ENCODE peak calls at places on chromosomes 13 and 19, in four cellular contexts. One of them, this sample, is unnamed.

GRCh38 chr19:5271145-5271544 is 69.5 kb downstream of the PTPRS start:
- DNase-seq in HepG2: no peak
- DNase-seq in HCT116: no peak
- DNase-seq in K562: no peak
- DNase-seq in this sample: no peak

GRCh38 chr13:45564108-45564507 is 51.4 kb downstream of the ERICH6B start:
- DNase-seq in HepG2: peak; percentile 22
- DNase-seq in K562: no peak
- DNase-seq in HCT116: no peak
- DNase-seq in this sample: no peak

GRCh38 chr13:111174377-111174776 is 59.3 kb downstream of the ARHGEF7 start:
- DNase-seq in HepG2: no peak
- DNase-seq in K562: no peak
- DNase-seq in HCT116: no peak
- DNase-seq in this sample: no peak

GRCh38 chr13:114338959-114339358 is 24.7 kb downstream of the CHAMP1 start:
- DNase-seq in HepG2: no peak
- DNase-seq in K562: no peak
- DNase-seq in HCT116: no peak
- DNase-seq in this sample: no peak

GRCh38 chr13:64347662-64348061 is 2882.5 kb downstream of the PCDH9 start:
- DNase-seq in K562: no peak
- DNase-seq in HepG2: no peak
- DNase-seq in HCT116: no peak
- DNase-seq in this sample: no peak

GRCh38 chr19:7549749-7550148 is 14.2 kb downstream of the PNPLA6 start:
- DNase-seq in HepG2: no peak
- DNase-seq in HCT116: no peak
- DNase-seq in K562: no peak
- DNase-seq in this sample: no peak

GRCh38 chr19:38194061-38194701 is 29.8 kb downstream of the DPF1 start:
- DNase-seq in K562: no peak
- DNase-seq in HCT116: no peak
- DNase-seq in HepG2: peak; percentile 49
- DNase-seq in this sample: no peak

GRCh38 chr19:56091751-56092546 is 29.1 kb downstream of the ZNF787 start:
- DNase-seq in K562: no peak
- DNase-seq in HCT116: no peak
- DNase-seq in HepG2: no peak
- DNase-seq in this sample: no peak

GRCh38 chr19:31278555-31279435 is 70.4 kb downstream of the TSHZ3 start:
- DNase-seq in HCT116: no peak
- DNase-seq in K562: no peak
- DNase-seq in HepG2: no peak
- DNase-seq in this sample: no peak

GRCh38 chr13:95546919-95547318 is 5.6 kb upstream of the CLDN10 start:
- DNase-seq in HCT116: no peak
- DNase-seq in HepG2: no peak
- DNase-seq in K562: no peak
- DNase-seq in this sample: no peak

GRCh38 chr19:43332058-43332922 is 21.2 kb upstream of the CD177 start:
- DNase-seq in HCT116: no peak
- DNase-seq in HepG2: no peak
- DNase-seq in K562: no peak
- DNase-seq in this sample: no peak

GRCh38 chr13:90201198-90201597 is 1146.3 kb upstream of the MIR17HG start:
- DNase-seq in HepG2: no peak
- DNase-seq in HCT116: no peak
- DNase-seq in K562: no peak
- DNase-seq in this sample: no peak

GRCh38 chr19:13096968-13097330 is 5.7 kb downstream of the LYL1 start:
- DNase-seq in HCT116: no peak
- DNase-seq in K562: no peak
- DNase-seq in HepG2: no peak
- DNase-seq in this sample: no peak

GRCh38 chr13:113297370-113297871 is 382 bp downstream of the LAMP1 start:
- DNase-seq in K562: peak; percentile 59
- DNase-seq in HepG2: no peak
- DNase-seq in HCT116: no peak
- DNase-seq in this sample: no peak

GRCh38 chr13:97259787-97260641 is 37.9 kb downstream of the MBNL2 start:
- DNase-seq in HepG2: peak; percentile 77
- DNase-seq in HCT116: no peak
- DNase-seq in K562: peak; percentile 76
- DNase-seq in this sample: no peak

GRCh38 chr19:50669319-50670101 is 20.3 kb downstream of the C19orf81 start:
- DNase-seq in K562: peak; percentile 68
- DNase-seq in HCT116: no peak
- DNase-seq in HepG2: no peak
- DNase-seq in this sample: no peak

GRCh38 chr19:38975214-38975860 is at the start of gene FBXO17:
- DNase-seq in HCT116: no peak
- DNase-seq in HepG2: peak; percentile 47
- DNase-seq in K562: peak; percentile 91
- DNase-seq in this sample: peak; percentile 81

GRCh38 chr13:35850569-35850968 is 280.6 kb downstream of the DCLK1 start:
- DNase-seq in HCT116: no peak
- DNase-seq in K562: no peak
- DNase-seq in HepG2: no peak
- DNase-seq in this sample: no peak

GRCh38 chr13:31172535-31172934 is 10.8 kb upstream of the HSPH1 start:
- DNase-seq in HCT116: peak; percentile 31
- DNase-seq in HepG2: peak; percentile 94
- DNase-seq in K562: no peak
- DNase-seq in this sample: peak; percentile 64

GRCh38 chr13:21529102-21529893 is 70.2 kb upstream of the ZDHHC20 start:
- DNase-seq in HCT116: no peak
- DNase-seq in K562: no peak
- DNase-seq in HepG2: no peak
- DNase-seq in this sample: no peak

GRCh38 chr19:38793186-38793585 is 4.2 kb downstream of the LGALS7B start:
- DNase-seq in K562: no peak
- DNase-seq in HCT116: no peak
- DNase-seq in HepG2: no peak
- DNase-seq in this sample: no peak

GRCh38 chr19:2887391-2887914 is 13.3 kb upstream of the ZNF57 start:
- DNase-seq in K562: peak; percentile 47
- DNase-seq in HepG2: peak; percentile 76
- DNase-seq in HCT116: peak; percentile 64
- DNase-seq in this sample: peak; percentile 61

GRCh38 chr19:53365899-53366493 is 491 bp downstream of the ZNF525 start:
- DNase-seq in K562: no peak
- DNase-seq in HCT116: no peak
- DNase-seq in HepG2: peak; percentile 24
- DNase-seq in this sample: no peak

GRCh38 chr13:94233401-94233800 is 246.1 kb downstream of the DCT start:
- DNase-seq in K562: no peak
- DNase-seq in HCT116: no peak
- DNase-seq in HepG2: no peak
- DNase-seq in this sample: peak; percentile 22

GRCh38 chr13:23855360-23855759 is 33.8 kb downstream of the MIPEP start:
- DNase-seq in HepG2: no peak
- DNase-seq in K562: no peak
- DNase-seq in HCT116: no peak
- DNase-seq in this sample: no peak

GRCh38 chr19:18023596-18024212 is 15.7 kb downstream of the ARRDC2 start:
- DNase-seq in HCT116: no peak
- DNase-seq in HepG2: no peak
- DNase-seq in K562: peak; percentile 51
- DNase-seq in this sample: no peak

GRCh38 chr19:38394488-38394887 is 6.0 kb downstream of the SPRED3 start:
- DNase-seq in K562: no peak
- DNase-seq in HepG2: peak; percentile 56
- DNase-seq in HCT116: no peak
- DNase-seq in this sample: no peak

GRCh38 chr13:42745655-42746054 is 35.7 kb upstream of the FAM216B start:
- DNase-seq in HCT116: no peak
- DNase-seq in HepG2: no peak
- DNase-seq in K562: no peak
- DNase-seq in this sample: no peak

GRCh38 chr13:39776439-39776838 is 121.0 kb downstream of the COG6 start:
- DNase-seq in HCT116: no peak
- DNase-seq in K562: no peak
- DNase-seq in HepG2: no peak
- DNase-seq in this sample: no peak

GRCh38 chr19:43820098-43820860 is 6.8 kb upstream of the ZNF283 start:
- DNase-seq in HepG2: no peak
- DNase-seq in K562: no peak
- DNase-seq in HCT116: no peak
- DNase-seq in this sample: no peak

GRCh38 chr19:33242129-33242528 is 16.5 kb upstream of the SLC7A10 start:
- DNase-seq in HepG2: no peak
- DNase-seq in K562: no peak
- DNase-seq in HCT116: no peak
- DNase-seq in this sample: no peak

GRCh38 chr13:30711375-30711774 is 24.0 kb upstream of the ALOX5AP start:
- DNase-seq in HepG2: no peak
- DNase-seq in K562: no peak
- DNase-seq in HCT116: no peak
- DNase-seq in this sample: no peak

GRCh38 chr13:80082396-80083096 is 258.4 kb downstream of the SPRY2 start:
- DNase-seq in HCT116: no peak
- DNase-seq in HepG2: no peak
- DNase-seq in K562: no peak
- DNase-seq in this sample: no peak

GRCh38 chr19:38656171-38656981 is 8.9 kb downstream of the ACTN4 start:
- DNase-seq in HCT116: no peak
- DNase-seq in K562: no peak
- DNase-seq in HepG2: peak; percentile 95
- DNase-seq in this sample: no peak

GRCh38 chr13:102856603-102857002 is 10.8 kb downstream of the ERCC5 start:
- DNase-seq in K562: no peak
- DNase-seq in HCT116: no peak
- DNase-seq in HepG2: no peak
- DNase-seq in this sample: no peak

GRCh38 chr13:61684976-61685682 is 269.5 kb upstream of the PCDH20 start:
- DNase-seq in HCT116: no peak
- DNase-seq in HepG2: no peak
- DNase-seq in K562: no peak
- DNase-seq in this sample: no peak

GRCh38 chr13:36028359-36028758 is 102.8 kb downstream of the DCLK1 start:
- DNase-seq in HepG2: no peak
- DNase-seq in HCT116: no peak
- DNase-seq in K562: no peak
- DNase-seq in this sample: no peak

GRCh38 chr19:44640518-44640917 is 3.2 kb upstream of the PVR start:
- DNase-seq in HCT116: no peak
- DNase-seq in HepG2: no peak
- DNase-seq in K562: no peak
- DNase-seq in this sample: no peak

GRCh38 chr19:39083983-39084731 is at the start of gene ACP7:
- DNase-seq in HCT116: no peak
- DNase-seq in K562: peak; percentile 18
- DNase-seq in HepG2: no peak
- DNase-seq in this sample: no peak

GRCh38 chr13:33206425-33206824 is 79.1 kb downstream of the STARD13 start:
- DNase-seq in HepG2: no peak
- DNase-seq in HCT116: no peak
- DNase-seq in K562: no peak
- DNase-seq in this sample: no peak
- H3K27ac ChIP-seq in HepG2: no peak overlapping the region
- H3K27ac ChIP-seq in HCT116: no peak overlapping the region
- H3K27ac ChIP-seq in K562: no peak overlapping the region
- H3K27ac ChIP-seq in this sample: no peak overlapping the region

GRCh38 chr13:19057588-19058340 is 123.9 kb downstream of the TUBA3C start:
- DNase-seq in HCT116: no peak
- DNase-seq in K562: no peak
- DNase-seq in HepG2: no peak
- DNase-seq in this sample: no peak

GRCh38 chr13:19056984-19057490 is 124.6 kb downstream of the TUBA3C start:
- DNase-seq in HCT116: no peak
- DNase-seq in K562: no peak
- DNase-seq in HepG2: no peak
- DNase-seq in this sample: no peak

GRCh38 chr13:19060311-19061002 is 121.2 kb downstream of the TUBA3C start:
- DNase-seq in K562: no peak
- DNase-seq in HCT116: no peak
- DNase-seq in HepG2: no peak
- DNase-seq in this sample: no peak

GRCh38 chr13:19059016-19059780 is 122.4 kb downstream of the TUBA3C start:
- DNase-seq in K562: no peak
- DNase-seq in HCT116: no peak
- DNase-seq in HepG2: no peak
- DNase-seq in this sample: no peak

DNA sequence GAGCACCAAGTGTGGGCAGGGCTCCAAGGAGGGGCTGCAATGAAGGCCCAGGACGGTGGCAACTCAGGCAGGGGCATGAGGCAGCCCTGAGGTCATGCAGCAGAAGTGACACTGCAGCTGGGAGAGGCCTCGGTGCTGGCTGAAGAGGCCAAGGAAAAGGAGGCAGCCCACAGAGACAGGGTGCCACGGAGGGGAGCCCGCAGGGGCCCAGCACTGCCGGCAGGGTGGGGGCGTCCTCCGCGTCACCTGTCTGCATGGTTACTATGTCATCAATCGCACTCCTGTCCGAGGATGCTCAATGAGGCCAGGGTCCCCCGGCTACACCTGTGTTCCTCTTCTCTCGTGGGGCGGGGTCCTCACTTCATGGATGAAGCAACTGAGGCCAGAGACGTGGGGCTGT is 123.1 kb downstream of the TUBA3C start:
- DNase-seq in HepG2: no peak
- DNase-seq in HCT116: no peak
- DNase-seq in K562: no peak
- DNase-seq in this sample: no peak
- TF ChIP-seq TCF7L2 in HepG2: no peak
- TF ChIP-seq TCF7L2 in HCT116: no peak
- TF ChIP-seq TCF7L2 in K562: no peak
- TF ChIP-seq TCF7L2 in this sample: no peak

GRCh38 chr19:29293736-29294342 is 80.9 kb upstream of the UQCRFS1 start:
- DNase-seq in HepG2: no peak
- DNase-seq in HCT116: no peak
- DNase-seq in K562: no peak
- DNase-seq in this sample: no peak
- H3K27ac ChIP-seq in HepG2: no peak overlapping the region
- H3K27ac ChIP-seq in HCT116: no peak overlapping the region
- H3K27ac ChIP-seq in K562: no peak overlapping the region
- H3K27ac ChIP-seq in this sample: no peak overlapping the region

DNA sequence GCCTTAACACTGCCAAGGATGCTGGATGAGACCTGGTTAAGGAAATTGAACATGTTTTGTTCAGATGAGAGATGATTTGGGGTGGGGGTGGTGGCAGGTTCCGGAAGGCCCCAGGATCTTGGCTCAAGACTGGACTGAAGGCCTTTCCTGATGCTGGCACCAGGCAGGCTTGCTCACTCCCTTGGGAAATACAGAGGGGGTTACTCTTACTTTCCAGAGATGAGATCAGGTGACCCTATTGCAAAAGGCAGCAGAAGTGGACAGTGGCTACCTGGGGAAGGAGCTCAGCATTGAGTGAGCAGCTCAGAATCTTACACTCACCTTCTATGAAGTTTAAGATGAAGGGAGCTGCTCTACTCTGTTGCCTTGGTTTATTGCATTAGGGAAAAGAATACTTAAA is 10.8 kb downstream of the GATAD2A start:
- DNase-seq in HepG2: no peak
- DNase-seq in HCT116: no peak
- DNase-seq in K562: no peak
- DNase-seq in this sample: no peak
- TF ChIP-seq TCF7L2 in HepG2: no peak
- TF ChIP-seq TCF7L2 in HCT116: no peak
- TF ChIP-seq TCF7L2 in K562: no peak
- TF ChIP-seq TCF7L2 in this sample: no peak